ENCODE peak calls at places on chromosomes 4 and X, in six cellular contexts. J is SK-N-SH, X is K562, R is endothelial cell of umbilical vein, F is stomach, K is HL-60. U is an unnamed sample.

GRCh38 chrX:2631743-2632532 is 59.2 kb upstream of the CD99 start:
- DNase-seq in X (peak; percentile 30), R (no peak), F (no peak), J (no peak), K (peak; percentile 47), U (no peak)

GRCh38 chrX:145190801-145191389 is 56.4 kb upstream of the SPANXN1 start:
- DNase-seq in F (no peak), R (no peak), K (no peak), X (peak; percentile 1), J (peak; percentile 12), U (no peak)

GRCh38 chr4:76199664-76200211 is 13.9 kb downstream of the SCARB2 start:
- DNase-seq in R (peak; percentile 59), F (peak; percentile 43), X (no peak), K (no peak), J (no peak), U (no peak)

GRCh38 chrX:121000589-121000988 is 15.0 kb upstream of the CT47A1 start:
- DNase-seq in K (no peak), R (peak; percentile 1), X (peak; percentile 46), F (no peak), J (peak; percentile 3), U (no peak)

GRCh38 chr4:73067971-73068394 is 1.5 kb downstream of the COX18 start:
- DNase-seq in F (no peak), R (no peak), X (peak; percentile 11), K (no peak), J (no peak), U (no peak)

GRCh38 chr4:60463846-60464502 is 736.2 kb upstream of the ADGRL3 start:
- DNase-seq in X (peak; percentile 0), K (peak; percentile 7), F (no peak), R (no peak), J (no peak), U (no peak)

GRCh38 chrX:1307626-1308340 is 28.8 kb upstream of the IL3RA start:
- DNase-seq in R (no peak), K (no peak), X (peak; percentile 8), J (no peak), F (no peak), U (no peak)

GRCh38 chr4:84814100-84814750 is 152.3 kb downstream of the WDFY3 start:
- DNase-seq in F (peak; percentile 27), K (no peak), J (no peak), R (peak; percentile 87), X (peak; percentile 56), U (no peak)

GRCh38 chr4:102867278-102868152 is 1.3 kb upstream of the CISD2 start:
- DNase-seq in J (no peak), R (no peak), X (peak; percentile 77), K (peak; percentile 55), F (no peak), U (no peak)

GRCh38 chr4:74541611-74542177 is 96.8 kb downstream of the AREG start:
- DNase-seq in K (no peak), F (no peak), R (no peak), J (no peak), X (peak; percentile 25), U (no peak)

GRCh38 chr4:40121515-40121914 is 64.9 kb downstream of the N4BP2 start:
- DNase-seq in X (peak; percentile 76), J (no peak), R (peak; percentile 93), F (no peak), K (peak; percentile 74), U (no peak)

GRCh38 chr4:152536545-152537182 is 772 bp upstream of the FBXW7 start:
- DNase-seq in F (no peak), X (no peak), J (peak; percentile 52), K (peak; percentile 62), R (no peak), U (no peak)

GRCh38 chrX:49268702-49269009 is 937 bp upstream of the PPP1R3F start:
- DNase-seq in F (no peak), R (no peak), K (no peak), X (no peak), J (no peak), U (no peak)

GRCh38 chrX:67780694-67781109 is 236.9 kb downstream of the AR start:
- DNase-seq in R (peak; percentile 90), X (peak; percentile 50), F (peak; percentile 36), K (peak; percentile 62), J (no peak), U (peak; percentile 82)

GRCh38 chrX:41982966-41983365 is 59.6 kb upstream of the CASK start:
- DNase-seq in X (no peak), J (no peak), K (no peak), R (no peak), F (no peak), U (no peak)

GRCh38 chr4:151315212-151315886 is 10.1 kb downstream of the SH3D19 start:
- DNase-seq in J (no peak), R (peak; percentile 64), K (no peak), F (no peak), X (no peak), U (no peak)

GRCh38 chr4:125666635-125667034 is 351.9 kb downstream of the FAT4 start:
- DNase-seq in K (no peak), F (no peak), J (no peak), R (no peak), X (no peak), U (no peak)

GRCh38 chr4:159608434-159608833 is 505.6 kb downstream of the RAPGEF2 start:
- DNase-seq in X (no peak), F (no peak), J (no peak), K (no peak), R (no peak), U (no peak)

GRCh38 chrX:40175416-40176255 is 77.9 kb upstream of the BCOR start:
- DNase-seq in X (peak; percentile 91), F (peak; percentile 65), J (peak; percentile 68), R (peak; percentile 42), K (peak; percentile 89), U (peak; percentile 87)

GRCh38 chrX:45807572-45808425 is 607.1 kb upstream of the DIPK2B start:
- DNase-seq in X (no peak), K (no peak), R (peak; percentile 71), J (no peak), F (no peak), U (no peak)

GRCh38 chrX:72181178-72182125 is at the start of gene PIN4:
- DNase-seq in X (peak; percentile 96), K (peak; percentile 95), R (peak; percentile 97), F (peak; percentile 84), J (peak; percentile 94), U (peak; percentile 91)

GRCh38 chr4:61994036-61994435 is 793.9 kb downstream of the ADGRL3 start:
- DNase-seq in K (no peak), F (no peak), R (no peak), J (no peak), X (no peak), U (no peak)

GRCh38 chr4:11418610-11419009 is 10.1 kb downstream of the HS3ST1 start:
- DNase-seq in X (peak; percentile 1), R (peak; percentile 21), K (peak; percentile 11), F (no peak), J (no peak), U (no peak)

GRCh38 chrX:54945224-54945623 is 24.6 kb downstream of the TRO start:
- DNase-seq in F (no peak), R (no peak), K (no peak), X (no peak), J (peak; percentile 27), U (no peak)

DNA sequence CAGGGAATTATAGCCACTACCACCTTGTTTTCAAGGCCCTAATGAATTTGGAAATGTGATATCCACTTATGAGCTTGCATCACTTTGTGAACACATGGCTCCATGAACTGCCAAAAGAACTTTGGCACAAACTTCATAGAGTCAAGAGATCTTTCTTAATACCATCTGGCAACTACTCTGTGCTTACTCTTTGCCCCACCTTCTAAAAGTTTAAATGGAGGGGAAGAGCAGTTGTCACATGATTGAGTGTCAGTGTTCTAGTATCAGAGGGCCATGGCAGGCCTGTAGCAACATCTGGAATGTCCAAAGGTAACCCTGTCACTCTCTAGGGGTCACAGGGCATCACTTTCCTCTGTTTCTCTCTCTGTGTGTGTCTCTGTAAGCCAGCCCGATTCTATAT is 2.6 kb upstream of the ADH1B start:
- DNase-seq in J (no peak), X (no peak), K (no peak), R (no peak), F (no peak), U (no peak)
- TF ChIP-seq POLR2AphosphoS5 in J (no peak), X (no peak), K (no peak), R (no peak), F (peak; percentile 61), U (peak; percentile 6)

DNA sequence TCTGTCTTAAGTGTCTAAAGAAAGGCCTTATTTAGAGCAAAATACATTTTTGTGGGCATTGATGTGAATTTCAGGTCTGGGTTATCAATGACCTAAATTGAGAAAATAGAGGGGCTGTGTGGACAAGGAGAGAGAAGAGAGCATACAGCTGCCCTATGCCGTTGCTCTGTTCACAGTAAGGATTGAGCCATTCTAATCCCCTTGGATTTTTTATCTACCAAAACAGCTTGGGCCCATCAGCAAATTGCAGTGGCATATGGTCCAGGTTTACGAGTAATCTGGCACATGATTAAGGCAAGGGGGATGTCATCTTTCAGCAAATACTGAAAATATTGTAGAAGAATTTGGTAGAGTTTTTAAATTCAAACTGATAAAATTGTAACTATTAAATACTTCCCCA is 210.2 kb downstream of the ANTXR2 start:
- DNase-seq in F (no peak), K (no peak), R (no peak), J (no peak), X (no peak), U (no peak)
- TF ChIP-seq POLR2AphosphoS5 in F (no peak), K (no peak), R (no peak), J (no peak), X (no peak), U (no peak)

GRCh38 chr4:137663376-137664054 is 131.2 kb upstream of the PCDH18 start:
- DNase-seq in J (no peak), K (no peak), R (no peak), F (no peak), X (no peak), U (no peak)
- TF ChIP-seq POLR2AphosphoS5 in J (no peak), K (no peak), R (no peak), F (no peak), X (no peak), U (no peak)

GRCh38 chr4:6206771-6207290 is 6.5 kb upstream of the JAKMIP1 start:
- DNase-seq in F (peak; percentile 10), X (no peak), R (no peak), K (no peak), J (no peak), U (no peak)
- TF ChIP-seq POLR2AphosphoS5 in F (no peak), X (no peak), R (no peak), K (no peak), J (no peak), U (no peak)

DNA sequence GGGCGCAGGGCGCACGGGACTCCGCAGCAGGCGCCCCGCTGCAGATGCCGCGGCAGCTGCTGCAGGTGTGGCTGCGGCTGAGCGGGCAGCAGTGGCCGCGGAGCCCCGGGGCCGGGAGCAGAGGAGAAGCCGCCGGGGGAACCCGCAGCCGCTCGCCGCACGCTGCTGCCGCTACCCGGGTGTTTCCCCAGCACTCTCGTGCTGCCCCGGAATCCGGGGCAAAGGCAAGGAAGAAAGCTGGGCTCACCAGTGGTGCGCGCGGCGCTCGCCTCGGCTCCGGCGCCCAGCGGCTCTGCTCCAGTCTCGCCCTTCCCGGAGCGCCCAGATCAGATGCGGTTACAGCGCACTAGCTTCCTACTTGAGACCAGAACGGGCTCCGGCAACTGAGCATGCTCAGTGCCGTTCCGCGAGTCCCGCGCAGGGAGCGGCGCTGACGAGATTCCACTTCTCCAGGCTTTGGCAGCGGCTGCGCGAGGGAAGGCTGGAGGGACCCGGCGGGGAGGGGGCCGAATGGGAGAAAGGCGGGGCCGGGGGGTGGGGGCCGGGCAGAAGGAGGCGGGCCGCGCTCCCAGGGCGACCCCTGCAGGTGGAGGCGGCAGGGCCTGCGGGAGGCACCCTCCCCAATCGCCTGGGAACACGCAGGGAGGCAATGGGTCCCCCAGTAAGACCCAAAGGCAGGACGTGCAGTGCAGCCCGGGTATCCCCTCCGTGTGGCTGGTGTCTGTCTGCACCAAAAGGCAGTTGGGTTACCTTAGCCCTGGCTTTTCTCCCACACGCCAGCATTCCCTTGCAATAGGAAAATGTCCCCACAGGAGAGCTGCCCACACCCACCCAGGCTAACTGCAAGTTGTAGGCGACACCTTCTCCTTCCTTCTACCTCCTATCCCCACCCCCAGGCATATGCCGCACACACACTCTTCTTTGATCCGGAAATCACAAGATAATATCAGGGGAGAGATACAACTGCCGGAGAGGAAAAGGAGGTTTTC is at the start of gene APBB2:
- DNase-seq in J (peak; percentile 98), X (peak; percentile 74), R (peak; percentile 98), F (peak; percentile 94), K (peak; percentile 67), U (peak; percentile 94)
- TF ChIP-seq POLR2AphosphoS5 in J (peak; percentile 91), X (no peak), R (peak; percentile 91), F (peak; percentile 93), K (no peak), U (peak; percentile 73)

U was measured in suprapubic skin.